ENCODE peak calls at places on chromosomes 7 and 10, in eight cellular contexts. S is glutamatergic neuron; C is CD8-positive, alpha-beta T cell; N is activated CD8-positive, alpha-beta T cell treated with anti-CD3 and anti-CD28 coated beads for 36 hours; V is endothelial cell; R is neural crest cell; O is testis; G is transverse colon. L is an unnamed sample.

GRCh38 chr10:49005270-49005669 is 65.6 kb upstream of the LRRC18 start:
- DNase-seq in S (no peak), C (no peak), N (no peak), V (no peak), R (no peak), O (no peak), G (no peak), L (no peak)

GRCh38 chr10:102764340-102765257 is 20.9 kb downstream of the WBP1L start:
- DNase-seq in S (no peak), C (no peak), N (peak), V (no peak), R (no peak), O (no peak), G (no peak), L (no peak)

GRCh38 chr10:69682955-69683474 is 53.0 kb downstream of the FAM241B start:
- DNase-seq in S (no peak), C (no peak), N (no peak), V (no peak), R (no peak), O (no peak), G (no peak), L (no peak)

GRCh38 chr10:78763651-78764395 is 304.9 kb upstream of the ZMIZ1 start:
- DNase-seq in S (peak), C (no peak), N (peak), V (no peak), R (no peak), O (peak), G (no peak), L (no peak)

GRCh38 chr7:153090757-153091156 is 331.2 kb downstream of the ACTR3B start:
- DNase-seq in S (no peak), C (no peak), N (no peak), V (no peak), R (no peak), O (no peak), G (no peak), L (no peak)

GRCh38 chr10:132329565-132330485 is 2.2 kb upstream of the LRRC27 start:
- DNase-seq in S (no peak), C (no peak), N (peak), V (no peak), R (no peak), O (no peak), G (no peak), L (no peak)

GRCh38 chr7:98123073-98123696 is 16.5 kb downstream of the LMTK2 start:
- DNase-seq in S (no peak), C (no peak), N (no peak), V (no peak), R (no peak), O (no peak), G (no peak), L (no peak)

GRCh38 chr7:82050792-82051191 is 280.9 kb upstream of the HGF start:
- DNase-seq in S (no peak), C (no peak), N (no peak), V (no peak), R (no peak), O (no peak), G (no peak), L (no peak)

GRCh38 chr10:2145486-2145885 is 408.2 kb upstream of the ADARB2 start:
- DNase-seq in S (peak), C (no peak), N (no peak), V (no peak), R (no peak), O (no peak), G (no peak), L (no peak)

GRCh38 chr10:43214071-43214955 is 52.6 kb downstream of the RASGEF1A start:
- DNase-seq in S (no peak), C (no peak), N (no peak), V (no peak), R (no peak), O (no peak), G (no peak), L (no peak)

GRCh38 chr10:91197044-91197651 is 23.3 kb upstream of the PCGF5 start:
- DNase-seq in S (no peak), C (no peak), N (no peak), V (no peak), R (no peak), O (no peak), G (no peak), L (no peak)
- TF ChIP-seq CTCF in S (no peak), C (no peak), N (no peak), V (no peak), R (no peak), O (no peak), G (no peak), L (no peak)

GRCh38 chr7:132321387-132321786 is 254.9 kb downstream of the PLXNA4 start:
- DNase-seq in S (peak), C (no peak), N (peak), V (no peak), R (peak), O (no peak), G (no peak), L (peak)
- TF ChIP-seq CTCF in S (peak), C (no peak), N (no peak), V (no peak), R (no peak), O (no peak), G (no peak), L (peak)

DNA sequence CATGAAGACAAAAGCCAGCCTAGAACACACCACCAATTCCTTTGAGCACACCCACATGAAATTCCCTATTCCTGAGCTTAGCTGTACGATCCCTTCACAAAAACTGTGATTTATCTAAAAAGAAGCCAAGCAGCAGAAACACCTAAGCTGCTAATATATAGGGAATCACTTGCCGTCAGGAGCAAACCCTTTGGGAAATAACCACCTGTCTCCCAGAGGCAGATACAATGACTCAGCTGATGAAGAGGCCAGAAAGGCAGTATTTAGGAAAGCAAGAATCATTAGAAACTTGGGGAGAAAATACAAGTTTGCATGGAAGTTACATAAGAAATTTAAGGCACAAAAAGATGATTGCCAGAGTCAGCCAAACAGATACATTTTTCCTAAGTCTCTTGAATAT is 70.4 kb upstream of the ANK3 start:
- DNase-seq in S (no peak), C (no peak), N (no peak), V (no peak), R (no peak), O (no peak), G (no peak), L (no peak)
- TF ChIP-seq CTCF in S (no peak), C (no peak), N (no peak), V (no peak), R (no peak), O (no peak), G (no peak), L (no peak)

GRCh38 chr10:99433378-99434020 is 3.1 kb upstream of the GOT1 start:
- DNase-seq in S (no peak), C (no peak), N (no peak), V (no peak), R (no peak), O (no peak), G (no peak), L (no peak)
- TF ChIP-seq CTCF in S (no peak), C (no peak), N (no peak), V (no peak), R (no peak), O (no peak), G (no peak), L (peak)

DNA sequence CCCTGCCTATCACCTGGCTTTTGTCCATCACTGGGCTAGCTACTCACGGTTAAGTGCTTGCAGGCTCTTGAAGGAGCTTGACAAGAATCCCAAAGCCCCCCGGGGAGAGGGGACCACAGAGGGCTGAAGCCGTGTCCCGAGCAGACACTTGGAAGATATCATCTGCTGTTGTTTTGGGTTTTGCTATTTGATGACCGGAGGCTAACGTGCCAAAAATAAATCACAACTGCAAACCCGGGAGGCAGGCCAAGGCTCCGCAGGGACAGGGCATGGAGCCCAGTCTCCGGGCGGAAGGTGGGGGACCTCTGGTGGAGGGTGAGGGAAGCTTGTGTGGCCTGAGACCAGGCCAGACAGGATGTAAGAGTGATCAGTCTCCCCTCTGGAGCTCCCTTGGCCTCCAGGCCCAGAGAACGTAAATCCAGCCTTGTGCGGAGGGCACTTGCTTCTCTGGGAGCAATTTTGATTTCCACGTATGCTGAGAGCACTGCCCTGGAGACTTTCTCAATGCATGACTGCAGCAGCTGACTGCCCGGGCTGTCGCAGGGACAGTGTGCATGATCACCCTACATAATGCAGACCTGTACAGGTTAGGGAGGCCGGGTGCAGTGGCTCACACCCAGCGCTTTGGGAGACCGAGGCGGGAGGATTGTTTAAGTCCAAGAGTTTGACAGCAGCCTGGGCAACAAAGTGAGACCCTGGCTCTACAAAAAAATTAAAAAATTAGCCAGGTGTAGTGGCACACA is at the start of gene PHKG1:
- DNase-seq in S (no peak), C (no peak), N (no peak), V (no peak), R (no peak), O (peak), G (peak), L (no peak)
- TF ChIP-seq CTCF in S (no peak), C (no peak), N (no peak), V (no peak), R (peak), O (no peak), G (no peak), L (peak)

GRCh38 chr7:134121632-134122139 is 5.5 kb upstream of the LRGUK start:
- DNase-seq in S (no peak), C (no peak), N (no peak), V (no peak), R (no peak), O (no peak), G (no peak), L (no peak)
- TF ChIP-seq CTCF in S (no peak), C (no peak), N (no peak), V (no peak), R (no peak), O (no peak), G (no peak), L (no peak)

L was measured in D721Med.